ENCODE peak calls at places on chromosomes 11 and 22, in six cellular contexts. One of them, this sample, is unnamed. For H3K27me3 and H3K9me3, the result is how much of the 10 kb centered on the place peaks cover.

GRCh38 chr22:39456262-39457046 is at the start of gene MGAT3:
- DNase-seq in transverse colon: no peak
- DNase-seq in sigmoid colon: no peak
- DNase-seq in stomach: no peak
- DNase-seq in HepG2: no peak
- DNase-seq in K562: no peak
- DNase-seq in this sample: no peak

GRCh38 chr11:74546752-74547151 is 45.6 kb upstream of the POLD3 start:
- DNase-seq in sigmoid colon: no peak
- DNase-seq in K562: no peak
- DNase-seq in HepG2: peak
- DNase-seq in stomach: peak
- DNase-seq in transverse colon: peak
- DNase-seq in this sample: no peak

GRCh38 chr22:43153916-43154315 is 2.6 kb downstream of the TSPO start:
- DNase-seq in K562: no peak
- DNase-seq in HepG2: no peak
- DNase-seq in sigmoid colon: no peak
- DNase-seq in stomach: no peak
- DNase-seq in transverse colon: no peak
- DNase-seq in this sample: no peak

GRCh38 chr11:134041791-134042696 is 26.8 kb upstream of the JAM3 start:
- DNase-seq in sigmoid colon: no peak
- DNase-seq in HepG2: no peak
- DNase-seq in stomach: no peak
- DNase-seq in transverse colon: no peak
- DNase-seq in K562: no peak
- DNase-seq in this sample: no peak

GRCh38 chr11:64777449-64778222 is 706 bp downstream of the SF1 start:
- DNase-seq in stomach: peak
- DNase-seq in HepG2: peak
- DNase-seq in transverse colon: peak
- DNase-seq in K562: peak
- DNase-seq in sigmoid colon: peak
- DNase-seq in this sample: peak

GRCh38 chr22:30045901-30046715 is 34.2 kb upstream of the HORMAD2 start:
- DNase-seq in K562: no peak
- DNase-seq in HepG2: no peak
- DNase-seq in stomach: no peak
- DNase-seq in sigmoid colon: peak
- DNase-seq in transverse colon: no peak
- DNase-seq in this sample: no peak

GRCh38 chr22:36164621-36165020 is 4.1 kb upstream of the APOL3 start:
- DNase-seq in sigmoid colon: no peak
- DNase-seq in HepG2: no peak
- DNase-seq in transverse colon: no peak
- DNase-seq in stomach: no peak
- DNase-seq in K562: no peak
- DNase-seq in this sample: no peak

GRCh38 chr11:11318961-11319360 is 34.1 kb downstream of the CSNK2A3 start:
- DNase-seq in transverse colon: no peak
- DNase-seq in sigmoid colon: no peak
- DNase-seq in K562: no peak
- DNase-seq in HepG2: no peak
- DNase-seq in stomach: no peak
- DNase-seq in this sample: no peak

GRCh38 chr22:46035742-46036557 is 59.0 kb upstream of the WNT7B start:
- DNase-seq in transverse colon: peak
- DNase-seq in HepG2: peak
- DNase-seq in K562: peak
- DNase-seq in stomach: peak
- DNase-seq in sigmoid colon: peak
- DNase-seq in this sample: peak

GRCh38 chr22:39717099-39717498 is 146.5 kb downstream of the CACNA1I start:
- DNase-seq in stomach: no peak
- DNase-seq in K562: no peak
- DNase-seq in sigmoid colon: no peak
- DNase-seq in HepG2: no peak
- DNase-seq in transverse colon: no peak
- DNase-seq in this sample: no peak

GRCh38 chr11:72789493-72790131 is 4.2 kb downstream of the STARD10 start:
- DNase-seq in sigmoid colon: no peak
- DNase-seq in HepG2: no peak
- DNase-seq in stomach: peak
- DNase-seq in transverse colon: no peak
- DNase-seq in K562: no peak
- DNase-seq in this sample: no peak

GRCh38 chr11:85774256-85775097 is 36.5 kb downstream of the SYTL2 start:
- DNase-seq in sigmoid colon: no peak
- DNase-seq in transverse colon: no peak
- DNase-seq in stomach: no peak
- DNase-seq in HepG2: no peak
- DNase-seq in K562: no peak
- DNase-seq in this sample: no peak

GRCh38 chr11:14075679-14076078 is 113.2 kb downstream of the SPON1 start:
- DNase-seq in HepG2: no peak
- DNase-seq in transverse colon: no peak
- DNase-seq in K562: no peak
- DNase-seq in stomach: no peak
- DNase-seq in sigmoid colon: no peak
- DNase-seq in this sample: no peak

GRCh38 chr11:72758304-72758689 is 6.1 kb upstream of the ARAP1 start:
- DNase-seq in sigmoid colon: no peak
- DNase-seq in transverse colon: no peak
- DNase-seq in HepG2: no peak
- DNase-seq in K562: peak
- DNase-seq in stomach: no peak
- DNase-seq in this sample: no peak

GRCh38 chr22:30309981-30310672 is 16.6 kb downstream of the TBC1D10A start:
- DNase-seq in transverse colon: peak
- DNase-seq in HepG2: no peak
- DNase-seq in stomach: peak
- DNase-seq in sigmoid colon: peak
- DNase-seq in K562: no peak
- DNase-seq in this sample: no peak

GRCh38 chr11:72738199-72739141 is 13.7 kb downstream of the ARAP1 start:
- DNase-seq in sigmoid colon: peak
- DNase-seq in stomach: peak
- DNase-seq in K562: peak
- DNase-seq in HepG2: no peak
- DNase-seq in transverse colon: no peak
- DNase-seq in this sample: peak

GRCh38 chr11:5279678-5280077 is 9.9 kb upstream of the HBE1 start:
- DNase-seq in stomach: no peak
- DNase-seq in transverse colon: no peak
- DNase-seq in sigmoid colon: no peak
- DNase-seq in K562: no peak
- DNase-seq in HepG2: no peak
- DNase-seq in this sample: no peak

GRCh38 chr11:43923327-43924111 is 18.9 kb upstream of the C11orf96 start:
- DNase-seq in transverse colon: no peak
- DNase-seq in K562: no peak
- DNase-seq in stomach: no peak
- DNase-seq in HepG2: no peak
- DNase-seq in sigmoid colon: peak
- DNase-seq in this sample: peak
- TF ChIP-seq EP300 in transverse colon: no peak
- TF ChIP-seq EP300 in K562: no peak
- TF ChIP-seq EP300 in stomach: peak
- TF ChIP-seq EP300 in HepG2: no peak
- TF ChIP-seq EP300 in sigmoid colon: no peak
- TF ChIP-seq EP300 in this sample: peak

DNA sequence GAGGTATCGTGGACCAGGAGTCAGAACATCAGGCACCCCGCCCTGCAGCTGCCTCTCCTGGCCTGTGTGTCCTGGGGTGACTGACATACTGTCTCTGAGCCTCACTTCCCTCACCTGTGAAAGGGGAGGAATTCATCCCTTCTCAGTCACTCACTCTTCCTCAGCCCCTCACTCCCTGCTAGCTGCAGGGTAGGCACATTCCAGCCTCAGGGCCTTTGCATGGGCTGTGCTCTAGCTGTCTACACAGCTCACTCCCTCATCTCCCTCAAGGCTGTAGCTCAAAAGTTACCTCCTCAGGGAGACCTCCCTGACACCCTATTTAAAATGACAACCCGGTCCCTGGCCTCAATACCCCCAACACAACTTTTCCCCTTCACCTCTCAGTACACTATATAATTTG is 2.5 kb downstream of the TP53I11 start:
- DNase-seq in sigmoid colon: no peak
- DNase-seq in K562: no peak
- DNase-seq in HepG2: no peak
- DNase-seq in transverse colon: no peak
- DNase-seq in stomach: no peak
- DNase-seq in this sample: no peak
- H3K27me3 ChIP-seq in sigmoid colon: under half
- H3K27me3 ChIP-seq in K562: under half
- H3K27me3 ChIP-seq in HepG2: under half
- H3K27me3 ChIP-seq in transverse colon: under half
- H3K27me3 ChIP-seq in stomach: under half
- H3K27me3 ChIP-seq in this sample: under half

DNA sequence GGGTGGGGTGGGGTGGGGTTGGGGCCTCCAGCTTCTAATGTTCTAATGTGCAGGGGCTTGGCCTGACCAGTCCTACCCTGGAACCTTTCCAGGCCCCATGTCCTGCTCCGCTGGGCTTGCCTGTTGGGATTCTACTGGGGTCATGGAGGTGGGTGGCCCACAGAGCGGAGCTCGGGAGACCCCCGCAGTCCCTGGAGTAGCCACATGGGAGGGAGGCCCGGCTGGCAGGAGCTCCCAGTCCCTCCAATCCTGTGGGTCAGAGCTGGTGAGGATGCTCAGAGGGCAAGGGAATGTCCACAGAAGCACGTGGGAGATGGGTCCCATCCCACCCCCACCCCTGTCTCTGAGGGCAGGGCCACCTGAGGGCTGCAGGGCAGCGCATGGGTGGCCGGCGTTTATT is 2.9 kb downstream of the SEPTIN5 start:
- DNase-seq in sigmoid colon: no peak
- DNase-seq in transverse colon: no peak
- DNase-seq in stomach: no peak
- DNase-seq in K562: no peak
- DNase-seq in HepG2: no peak
- DNase-seq in this sample: no peak
- H3K9me3 ChIP-seq in sigmoid colon: under half
- H3K9me3 ChIP-seq in transverse colon: under half
- H3K9me3 ChIP-seq in stomach: under half
- H3K9me3 ChIP-seq in K562: under half
- H3K9me3 ChIP-seq in HepG2: under half
- H3K9me3 ChIP-seq in this sample: under half

GRCh38 chr11:28627690-28628255 is 519.6 kb downstream of the METTL15 start:
- DNase-seq in K562: no peak
- DNase-seq in transverse colon: no peak
- DNase-seq in HepG2: no peak
- DNase-seq in stomach: no peak
- DNase-seq in sigmoid colon: no peak
- DNase-seq in this sample: no peak
- TF ChIP-seq EP300 in K562: no peak
- TF ChIP-seq EP300 in transverse colon: no peak
- TF ChIP-seq EP300 in HepG2: no peak
- TF ChIP-seq EP300 in stomach: no peak
- TF ChIP-seq EP300 in sigmoid colon: no peak
- TF ChIP-seq EP300 in this sample: no peak

GRCh38 chr11:3167143-3168119 is 2.3 kb upstream of the OSBPL5 start:
- DNase-seq in transverse colon: peak
- DNase-seq in HepG2: no peak
- DNase-seq in K562: no peak
- DNase-seq in sigmoid colon: no peak
- DNase-seq in stomach: no peak
- DNase-seq in this sample: peak
- H3K27me3 ChIP-seq in transverse colon: under half
- H3K27me3 ChIP-seq in HepG2: under half
- H3K27me3 ChIP-seq in K562: under half
- H3K27me3 ChIP-seq in sigmoid colon: under half
- H3K27me3 ChIP-seq in stomach: under half
- H3K27me3 ChIP-seq in this sample: under half

GRCh38 chr11:126898802-126899201 is 101.8 kb downstream of the KIRREL3 start:
- DNase-seq in K562: no peak
- DNase-seq in sigmoid colon: no peak
- DNase-seq in HepG2: no peak
- DNase-seq in transverse colon: no peak
- DNase-seq in stomach: no peak
- DNase-seq in this sample: no peak

GRCh38 chr11:126893796-126894195 is 106.8 kb downstream of the KIRREL3 start:
- DNase-seq in HepG2: no peak
- DNase-seq in transverse colon: no peak
- DNase-seq in K562: no peak
- DNase-seq in stomach: no peak
- DNase-seq in sigmoid colon: no peak
- DNase-seq in this sample: no peak

GRCh38 chr11:126900349-126900748 is 100.2 kb downstream of the KIRREL3 start:
- DNase-seq in K562: no peak
- DNase-seq in stomach: no peak
- DNase-seq in sigmoid colon: no peak
- DNase-seq in HepG2: no peak
- DNase-seq in transverse colon: no peak
- DNase-seq in this sample: no peak

GRCh38 chr11:126892781-126893180 is 107.8 kb downstream of the KIRREL3 start:
- DNase-seq in stomach: no peak
- DNase-seq in HepG2: no peak
- DNase-seq in transverse colon: no peak
- DNase-seq in sigmoid colon: no peak
- DNase-seq in K562: no peak
- DNase-seq in this sample: no peak

GRCh38 chr11:126896025-126896424 is 104.5 kb downstream of the KIRREL3 start:
- DNase-seq in stomach: no peak
- DNase-seq in transverse colon: no peak
- DNase-seq in HepG2: no peak
- DNase-seq in K562: no peak
- DNase-seq in sigmoid colon: no peak
- DNase-seq in this sample: no peak
- H3K9me3 ChIP-seq in stomach: under half
- H3K9me3 ChIP-seq in transverse colon: under half
- H3K9me3 ChIP-seq in HepG2: under half
- H3K9me3 ChIP-seq in K562: under half
- H3K9me3 ChIP-seq in sigmoid colon: under half
- H3K9me3 ChIP-seq in this sample: under half

DNA sequence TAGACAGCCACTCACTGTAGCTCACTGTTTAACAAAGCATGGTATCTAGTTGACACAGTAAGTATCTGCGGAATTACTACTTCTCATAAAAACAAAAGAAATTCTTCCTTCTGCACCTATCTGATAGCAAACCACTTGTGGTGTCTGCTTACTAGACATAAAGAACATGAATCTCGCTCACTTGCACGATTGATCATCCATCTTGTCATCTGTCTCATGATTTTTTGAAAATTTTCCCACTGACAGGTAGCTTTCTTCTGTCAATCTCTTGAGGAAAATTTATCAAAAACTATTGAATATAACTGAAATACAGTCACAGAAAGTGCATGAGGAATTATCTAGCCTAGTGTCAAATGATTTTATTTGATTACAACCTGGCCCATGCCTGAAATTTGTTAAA is 291.6 kb upstream of the ANO3 start:
- DNase-seq in HepG2: no peak
- DNase-seq in transverse colon: no peak
- DNase-seq in stomach: no peak
- DNase-seq in K562: no peak
- DNase-seq in sigmoid colon: no peak
- DNase-seq in this sample: no peak
- TF ChIP-seq EP300 in HepG2: no peak
- TF ChIP-seq EP300 in transverse colon: no peak
- TF ChIP-seq EP300 in stomach: no peak
- TF ChIP-seq EP300 in K562: no peak
- TF ChIP-seq EP300 in sigmoid colon: no peak
- TF ChIP-seq EP300 in this sample: no peak

This sample was measured in tibial nerve.